ENCODE peak calls at places on chromosomes 16 and 17, in nine cellular contexts. K is DMS 273 treated with DMSO at 0.1 percent for 48 hours, E is activated gamma-delta T cell treated with Interleukin-2 at 50 U/mL for 16 hours, V is stomach, M is Daoy, D is NCI-H2081, Z is glutamatergic neuron, N is nucleus accumbens, G is T-helper 17 cell. C is an unnamed sample.

GRCh38 chr17:74414510-74414909 is 17.4 kb upstream of the GPRC5C start:
- DNase-seq in Z (no peak), E (no peak), D (no peak), V (no peak), M (no peak), K (no peak), N (no peak), G (no peak), C (no peak)

GRCh38 chr16:8998114-8998513 is 34.4 kb upstream of the USP7 start:
- DNase-seq in E (no peak), D (no peak), G (no peak), M (no peak), N (no peak), K (no peak), V (no peak), Z (no peak), C (no peak)

GRCh38 chr17:73855933-73856332 is 211.7 kb upstream of the SDK2 start:
- DNase-seq in E (no peak), Z (no peak), G (no peak), N (no peak), M (peak; percentile 32), V (no peak), K (no peak), D (no peak), C (no peak)

GRCh38 chr17:14289162-14289561 is 11.7 kb upstream of the HS3ST3B1 start:
- DNase-seq in N (no peak), K (no peak), M (no peak), D (no peak), Z (no peak), G (no peak), V (no peak), E (no peak), C (no peak)

GRCh38 chr16:11181242-11181888 is 74.6 kb downstream of the SOCS1 start:
- DNase-seq in E (no peak), N (no peak), G (no peak), K (no peak), M (no peak), V (no peak), D (no peak), Z (no peak), C (no peak)

GRCh38 chr17:51647873-51648272 is 387.5 kb downstream of the UTP18 start:
- DNase-seq in K (no peak), E (no peak), D (no peak), G (no peak), M (no peak), N (no peak), Z (no peak), V (no peak), C (no peak)

GRCh38 chr16:81137754-81138153 is 41.6 kb upstream of the GCSH start:
- DNase-seq in E (no peak), K (no peak), M (no peak), Z (no peak), G (no peak), N (no peak), D (no peak), V (no peak), C (no peak)

GRCh38 chr16:49158029-49158642 is 123.5 kb downstream of the CBLN1 start:
- DNase-seq in G (no peak), N (no peak), D (no peak), V (no peak), K (no peak), Z (no peak), E (no peak), M (no peak), C (no peak)

GRCh38 chr17:20121359-20122235 is 112.4 kb downstream of the SPECC1 start:
- DNase-seq in V (peak; percentile 73), K (peak; percentile 29), M (peak; percentile 62), D (peak; percentile 35), E (peak; percentile 66), G (peak; percentile 39), Z (peak; percentile 75), N (peak; percentile 61), C (peak; percentile 41)

GRCh38 chr16:69818811-69819587 is 56.9 kb downstream of the WWP2 start:
- DNase-seq in E (no peak), D (no peak), V (no peak), N (no peak), Z (peak; percentile 40), K (no peak), M (no peak), G (no peak), C (no peak)

GRCh38 chr17:74755533-74755932 is 7.1 kb downstream of the NHERF1 start:
- DNase-seq in Z (no peak), V (no peak), E (no peak), G (no peak), K (no peak), M (no peak), D (no peak), N (no peak), C (no peak)

GRCh38 chr17:57484081-57484666 is 227.9 kb downstream of the MSI2 start:
- DNase-seq in V (no peak), D (no peak), G (no peak), M (no peak), K (no peak), E (no peak), Z (no peak), N (no peak), C (no peak)

GRCh38 chr17:2692781-2693135 is 18.8 kb downstream of the CLUH start:
- DNase-seq in K (no peak), M (no peak), V (peak; percentile 17), E (no peak), G (no peak), D (no peak), N (no peak), Z (no peak), C (no peak)

C was measured in NCI-H748 treated with DMSO at 0.1 percent for 48 hours.